ENCODE peak calls at places on chromosomes 6 and 20, in eight cellular contexts. Y, M, A, J, L, D, Z and H are unnamed samples.

GRCh38 chr6:46927066-46927465 is 5.3 kb upstream of the ADGRF5 start:
- DNase-seq in Z (no peak), A (no peak), D (no peak), Y (no peak), L (no peak), M (no peak), J (no peak), H (no peak)

GRCh38 chr6:110813813-110814487 is 1.3 kb downstream of the CDK19 start:
- DNase-seq in Y (peak; percentile 29), D (peak; percentile 10), Z (peak; percentile 53), M (no peak), J (no peak), A (no peak), L (no peak), H (no peak)

GRCh38 chr20:24664266-24664986 is 195.0 kb downstream of the SYNDIG1 start:
- DNase-seq in L (no peak), Z (no peak), A (no peak), J (no peak), M (no peak), Y (no peak), D (no peak), H (no peak)

GRCh38 chr6:122806290-122806689 is 17.2 kb downstream of the SMPDL3A start:
- DNase-seq in L (no peak), Z (no peak), D (no peak), J (no peak), Y (no peak), A (no peak), M (no peak), H (no peak)

GRCh38 chr6:139550361-139550760 is 175.9 kb upstream of the CITED2 start:
- DNase-seq in Y (no peak), D (no peak), Z (no peak), J (no peak), L (no peak), M (peak; percentile 78), A (no peak), H (no peak)

GRCh38 chr6:32852844-32853540 is 512 bp downstream of the TAP1 start:
- DNase-seq in A (peak; percentile 76), Z (peak; percentile 53), Y (peak; percentile 21), M (peak; percentile 62), L (no peak), J (peak; percentile 50), D (peak; percentile 48), H (peak; percentile 47)

GRCh38 chr6:90411292-90411781 is 114.7 kb upstream of the BACH2 start:
- DNase-seq in A (no peak), Y (no peak), M (no peak), D (no peak), Z (no peak), J (no peak), L (no peak), H (no peak)

GRCh38 chr20:35699127-35699913 is at the start of the genes NFS1 and ROMO1:
- DNase-seq in A (peak; percentile 88), Y (peak; percentile 91), L (peak; percentile 85), D (peak; percentile 89), J (peak; percentile 86), Z (peak; percentile 77), M (peak; percentile 80), H (peak; percentile 86)

GRCh38 chr6:81934936-81935335 is 182.5 kb upstream of the TENT5A start:
- DNase-seq in A (no peak), J (no peak), Y (no peak), L (no peak), D (no peak), M (no peak), Z (no peak), H (no peak)

GRCh38 chr6:161407115-161407514 is 133.3 kb upstream of the AGPAT4 start:
- DNase-seq in M (no peak), J (no peak), A (no peak), Z (no peak), D (no peak), Y (no peak), L (no peak), H (no peak)

GRCh38 chr6:53359843-53360834 is 11.4 kb upstream of the ELOVL5 start:
- DNase-seq in Z (no peak), Y (peak; percentile 19), L (no peak), A (no peak), M (no peak), J (no peak), D (no peak), H (peak; percentile 40)

GRCh38 chr6:33926451-33926850 is 122.6 kb upstream of the MLN start:
- DNase-seq in D (peak; percentile 58), M (no peak), Z (no peak), L (no peak), J (no peak), A (no peak), Y (peak; percentile 15), H (no peak)

GRCh38 chr20:3734111-3734843 is 1.8 kb downstream of the HSPA12B start:
- DNase-seq in Z (no peak), A (no peak), Y (no peak), M (no peak), D (no peak), J (peak; percentile 51), L (peak; percentile 54), H (peak; percentile 61)

GRCh38 chr6:140174509-140174908 is 800.1 kb upstream of the CITED2 start:
- DNase-seq in Y (peak; percentile 10), J (no peak), L (no peak), M (no peak), A (no peak), Z (no peak), D (no peak), H (no peak)

GRCh38 chr6:9563996-9564395 is 850.9 kb downstream of the TFAP2A start:
- DNase-seq in J (no peak), L (no peak), Z (no peak), Y (no peak), A (no peak), M (no peak), D (no peak), H (no peak)

GRCh38 chr6:1611572-1612385 is 2.1 kb downstream of the FOXC1 start:
- DNase-seq in Z (no peak), D (no peak), A (no peak), Y (no peak), M (no peak), J (no peak), L (peak; percentile 64), H (no peak)

GRCh38 chr20:4161447-4162251 is 146.3 kb upstream of the RNF24 start:
- DNase-seq in M (peak; percentile 86), J (no peak), Y (no peak), Z (peak; percentile 54), A (no peak), D (no peak), L (no peak), H (no peak)

GRCh38 chr6:5091210-5091609 is 6.1 kb downstream of the PPP1R3G start:
- DNase-seq in A (no peak), J (no peak), L (no peak), D (no peak), Y (no peak), M (no peak), Z (no peak), H (no peak)

GRCh38 chr6:122568865-122569264 is 41.3 kb upstream of the PKIB start:
- DNase-seq in A (no peak), Z (no peak), M (no peak), L (no peak), Y (no peak), J (no peak), D (no peak), H (no peak)

GRCh38 chr20:3590164-3590563 is 73.0 kb downstream of the GFRA4 start:
- DNase-seq in A (no peak), Z (no peak), J (no peak), D (no peak), Y (no peak), M (no peak), L (no peak), H (no peak)

GRCh38 chr6:32154514-32155161 is 697 bp downstream of the PPT2 start:
- DNase-seq in Y (peak; percentile 69), D (peak; percentile 94), A (peak; percentile 76), L (peak; percentile 76), J (peak; percentile 65), M (peak; percentile 80), Z (peak; percentile 79), H (peak; percentile 65)

GRCh38 chr6:68141190-68141589 is 493.9 kb upstream of the ADGRB3 start:
- DNase-seq in A (no peak), M (no peak), J (no peak), Y (no peak), Z (no peak), L (no peak), D (no peak), H (no peak)

GRCh38 chr20:13183005-13183404 is 38.1 kb upstream of the ISM1 start:
- DNase-seq in D (no peak), L (no peak), Y (no peak), A (no peak), M (no peak), Z (no peak), J (no peak), H (no peak)

GRCh38 chr6:156098858-156099257 is 643.2 kb upstream of the NOX3 start:
- DNase-seq in L (no peak), A (no peak), Z (no peak), J (no peak), D (no peak), Y (no peak), M (no peak), H (no peak)

GRCh38 chr6:156107514-156108150 is 652.0 kb upstream of the NOX3 start:
- DNase-seq in Y (no peak), M (no peak), L (no peak), A (no peak), D (no peak), J (no peak), Z (peak; percentile 9), H (no peak)

GRCh38 chr6:156102129-156102528 is 646.5 kb upstream of the NOX3 start:
- DNase-seq in M (no peak), Z (no peak), J (no peak), Y (peak; percentile 2), A (no peak), L (no peak), D (no peak), H (no peak)
- TF ChIP-seq CTCF in M (no peak), Z (no peak), J (no peak), Y (peak; percentile 12), A (no peak), L (no peak), D (peak; percentile 40), H (no peak)

GRCh38 chr6:37704923-37705238 is 7.2 kb upstream of the MDGA1 start:
- DNase-seq in Z (no peak), A (no peak), L (no peak), Y (no peak), M (no peak), J (no peak), D (no peak), H (no peak)
- H3K4me3 ChIP-seq in Z (peak overlapping the region; percentile 39), A (peak overlapping the region; percentile 66), L (peak overlapping the region; percentile 55), Y (peak overlapping the region; percentile 41), M (no peak overlapping the region), J (peak overlapping the region; percentile 49), D (peak overlapping the region; percentile 56), H (no peak overlapping the region)

GRCh38 chr6:114342086-114342825 is 567 bp downstream of the HS3ST5 start:
- DNase-seq in D (peak; percentile 37), L (no peak), Z (no peak), A (no peak), J (no peak), Y (no peak), M (peak; percentile 12), H (no peak)
- H3K27ac ChIP-seq in D (peak overlapping the region; percentile 70), L (no peak overlapping the region), Z (no peak overlapping the region), A (no peak overlapping the region), J (no peak overlapping the region), Y (no peak overlapping the region), M (no peak overlapping the region), H (no peak overlapping the region)

GRCh38 chr6:102356170-102356569 is 962.7 kb downstream of the GRIK2 start:
- DNase-seq in Y (no peak), M (no peak), D (no peak), Z (no peak), A (no peak), J (no peak), L (no peak), H (no peak)

GRCh38 chr6:102355578-102355977 is 962.1 kb downstream of the GRIK2 start:
- DNase-seq in L (no peak), M (no peak), A (no peak), J (no peak), Z (no peak), Y (no peak), D (no peak), H (no peak)

GRCh38 chr6:102352552-102352951 is 959.0 kb downstream of the GRIK2 start:
- DNase-seq in A (no peak), L (no peak), Z (no peak), J (no peak), Y (no peak), M (no peak), D (no peak), H (no peak)
- TF ChIP-seq CTCF in A (no peak), L (no peak), Z (no peak), J (no peak), Y (no peak), M (no peak), D (no peak), H (no peak)